ENCODE peak calls at places on chromosomes 2 and 18, in four cellular contexts. B is cardiac muscle cell, P is ascending aorta, T is lung. A is an unnamed sample.

GRCh38 chr18:13279181-13280065 is 60.9 kb downstream of the LDLRAD4 start:
- DNase-seq in B (no peak), T (no peak), P (no peak), A (no peak)

GRCh38 chr18:47120428-47120827 is 29.9 kb downstream of the HDHD2 start:
- DNase-seq in P (no peak), B (no peak), T (no peak), A (no peak)

GRCh38 chr2:170486730-170487129 is 228.4 kb upstream of the SP5 start:
- DNase-seq in T (no peak), B (no peak), P (no peak), A (no peak)

GRCh38 chr2:232876978-232877441 is 6.9 kb downstream of the SNORC start:
- DNase-seq in B (no peak), T (no peak), P (no peak), A (no peak)

GRCh38 chr2:98498703-98499445 is 54.2 kb downstream of the INPP4A start:
- DNase-seq in T (no peak), B (no peak), P (no peak), A (no peak)

GRCh38 chr2:46574457-46575354 is 95.3 kb downstream of the TMEM247 start:
- DNase-seq in T (no peak), B (no peak), P (no peak), A (no peak)

GRCh38 chr2:109201465-109202420 is 72.7 kb downstream of the SH3RF3 start:
- DNase-seq in P (no peak), B (no peak), T (no peak), A (no peak)

GRCh38 chr18:37689841-37690240 is 124.2 kb upstream of the CELF4 start:
- DNase-seq in T (no peak), P (no peak), B (no peak), A (no peak)

GRCh38 chr2:27705851-27706622 is 42.3 kb downstream of the SLC4A1AP start:
- DNase-seq in P (peak; percentile 84), T (peak; percentile 68), B (no peak), A (peak; percentile 90)

GRCh38 chr18:67665266-67665665 is 148.7 kb upstream of the DSEL start:
- DNase-seq in T (no peak), B (no peak), P (no peak), A (no peak)

GRCh38 chr18:77822552-77823138 is 573.0 kb downstream of the GALR1 start:
- DNase-seq in P (no peak), B (no peak), T (no peak), A (no peak)

GRCh38 chr18:63292844-63293683 is 26.5 kb downstream of the BCL2 start:
- DNase-seq in P (no peak), B (no peak), T (no peak), A (no peak)

GRCh38 chr2:120283649-120284048 is 31.0 kb downstream of the RALB start:
- DNase-seq in T (no peak), B (peak; percentile 11), P (no peak), A (no peak)

GRCh38 chr2:15760232-15760890 is 168.7 kb downstream of the DDX1 start:
- DNase-seq in P (no peak), B (no peak), T (no peak), A (no peak)

GRCh38 chr18:9814431-9814830 is 71.3 kb upstream of the TXNDC2 start:
- DNase-seq in T (no peak), B (no peak), P (no peak), A (no peak)

GRCh38 chr2:170696948-170697347 is 18.2 kb upstream of the SP5 start:
- DNase-seq in T (no peak), B (no peak), P (no peak), A (no peak)

GRCh38 chr18:74249181-74249968 is 42.4 kb downstream of the CYB5A start:
- DNase-seq in B (no peak), T (no peak), P (no peak), A (no peak)

GRCh38 chr2:83900859-83901258 is 558.2 kb downstream of the SUCLG1 start:
- DNase-seq in B (no peak), T (no peak), P (no peak), A (no peak)

GRCh38 chr2:47028846-47029560 is 113.4 kb upstream of the MCFD2 start:
- DNase-seq in P (no peak), B (no peak), T (no peak), A (no peak)

GRCh38 chr2:235956281-235956970 is 211.8 kb downstream of the GBX2 start:
- DNase-seq in T (no peak), P (no peak), B (no peak), A (no peak)

GRCh38 chr18:9735238-9735637 is 27.1 kb downstream of the RAB31 start:
- DNase-seq in T (no peak), P (no peak), B (no peak), A (no peak)

GRCh38 chr2:108565778-108566375 is 31.6 kb downstream of the LIMS1 start:
- DNase-seq in B (no peak), T (no peak), P (no peak), A (no peak)

GRCh38 chr2:217293046-217293445 is 433.2 kb upstream of the TNP1 start:
- DNase-seq in T (no peak), B (no peak), P (no peak), A (no peak)

GRCh38 chr2:217291259-217291658 is 431.4 kb upstream of the TNP1 start:
- DNase-seq in P (no peak), B (peak; percentile 63), T (no peak), A (no peak)

GRCh38 chr2:217294818-217295217 is 435.0 kb upstream of the TNP1 start:
- DNase-seq in T (no peak), P (no peak), B (no peak), A (no peak)

GRCh38 chr2:217294211-217294610 is 434.3 kb upstream of the TNP1 start:
- DNase-seq in B (no peak), T (no peak), P (no peak), A (no peak)

GRCh38 chr2:217293607-217294006 is 433.7 kb upstream of the TNP1 start:
- DNase-seq in T (no peak), B (no peak), P (no peak), A (no peak)
- H3K27ac ChIP-seq in T (no peak overlapping the region), B (no peak overlapping the region), P (no peak overlapping the region), A (no peak overlapping the region)

DNA sequence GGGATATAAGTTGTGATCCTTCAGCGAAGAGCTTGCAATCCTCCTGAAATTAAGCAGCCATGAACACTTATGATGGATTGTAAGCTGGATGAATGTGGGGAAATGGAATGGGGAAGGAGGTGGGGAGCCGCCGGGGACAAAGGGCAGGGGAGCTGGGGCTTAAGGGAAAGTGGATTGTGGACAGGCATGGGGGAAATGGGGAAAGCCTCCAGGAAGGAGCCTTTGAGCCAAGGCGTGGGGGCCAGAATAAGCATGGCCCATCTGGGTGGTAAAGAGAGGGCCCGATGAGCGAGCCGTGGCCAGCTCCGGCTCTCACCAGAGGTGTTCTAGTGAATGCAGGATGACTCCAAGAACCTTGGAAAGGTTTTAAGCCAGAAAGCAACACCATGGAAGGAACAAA is 124.0 kb downstream of the SMAD7 start:
- DNase-seq in B (no peak), P (no peak), T (no peak), A (no peak)
- H3K27ac ChIP-seq in B (peak overlapping the region; percentile 96), P (peak overlapping the region; percentile 85), T (no peak overlapping the region), A (peak overlapping the region; percentile 54)

DNA sequence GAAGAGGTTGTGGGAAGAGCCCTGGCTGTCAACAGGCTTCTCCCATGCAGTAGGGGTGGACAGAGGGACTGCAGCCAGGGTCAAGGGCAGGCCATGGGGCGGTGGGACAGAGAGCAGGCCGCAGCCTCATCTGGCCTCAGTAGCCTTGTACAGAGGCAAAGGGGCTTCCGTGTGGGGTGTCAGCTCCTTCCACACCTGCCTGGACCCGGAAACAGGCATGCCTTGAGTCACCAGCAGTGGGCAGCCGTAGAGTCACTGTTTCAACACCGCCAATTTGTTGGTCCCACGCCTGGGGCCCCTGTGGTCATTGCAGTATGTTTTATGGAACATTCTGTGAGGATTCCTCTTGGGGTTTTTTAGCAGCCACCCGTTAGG is 173.0 kb downstream of the SMAD7 start:
- DNase-seq in P (no peak), B (no peak), T (no peak), A (no peak)
- H3K27ac ChIP-seq in P (peak overlapping the region; percentile 95), B (peak overlapping the region; percentile 51), T (no peak overlapping the region), A (no peak overlapping the region)

GRCh38 chr2:37894047-37894446 is 31.0 kb upstream of the RMDN2 start:
- DNase-seq in B (peak; percentile 27), T (no peak), P (no peak), A (no peak)
- H3K27ac ChIP-seq in B (no peak overlapping the region), T (no peak overlapping the region), P (no peak overlapping the region), A (no peak overlapping the region)

GRCh38 chr2:49255325-49256023 is 101.2 kb upstream of the FSHR start:
- DNase-seq in B (peak; percentile 8), T (no peak), P (no peak), A (peak; percentile 33)
- H3K27ac ChIP-seq in B (no peak overlapping the region), T (no peak overlapping the region), P (no peak overlapping the region), A (peak overlapping the region; percentile 13)

GRCh38 chr2:217650229-217650628 is 352.6 kb downstream of the TNS1 start:
- DNase-seq in T (no peak), B (no peak), P (no peak), A (no peak)
- H3K27ac ChIP-seq in T (no peak overlapping the region), B (no peak overlapping the region), P (peak overlapping the region; percentile 94), A (peak overlapping the region; percentile 3)

GRCh38 chr2:36569267-36569860 is 28.6 kb downstream of the FEZ2 start:
- DNase-seq in P (no peak), T (no peak), B (no peak), A (no peak)

GRCh38 chr2:36570416-36570815 is 27.6 kb downstream of the FEZ2 start:
- DNase-seq in P (no peak), B (no peak), T (no peak), A (no peak)

GRCh38 chr2:36566887-36567286 is 31.1 kb downstream of the FEZ2 start:
- DNase-seq in B (no peak), P (no peak), T (no peak), A (no peak)

GRCh38 chr2:36567711-36568408 is 30.1 kb downstream of the FEZ2 start:
- DNase-seq in B (peak; percentile 39), T (no peak), P (no peak), A (no peak)

GRCh38 chr2:36568533-36569246 is 29.3 kb downstream of the FEZ2 start:
- DNase-seq in P (no peak), B (no peak), T (no peak), A (no peak)
- H3K27ac ChIP-seq in P (peak overlapping the region; percentile 24), B (no peak overlapping the region), T (no peak overlapping the region), A (no peak overlapping the region)

GRCh38 chr2:197851451-197851850 is 47.1 kb downstream of the PLCL1 start:
- DNase-seq in B (no peak), T (no peak), P (no peak), A (no peak)
- H3K27ac ChIP-seq in B (no peak overlapping the region), T (no peak overlapping the region), P (no peak overlapping the region), A (no peak overlapping the region)

GRCh38 chr2:74269667-74270066 is 71.3 kb downstream of the MTHFD2 start:
- DNase-seq in B (no peak), P (no peak), T (no peak), A (no peak)
- H3K27ac ChIP-seq in B (no peak overlapping the region), P (no peak overlapping the region), T (no peak overlapping the region), A (no peak overlapping the region)

GRCh38 chr2:218310853-218311542 is 18.7 kb upstream of the TMBIM1 start:
- DNase-seq in P (no peak), T (no peak), B (no peak), A (no peak)
- H3K27ac ChIP-seq in P (no peak overlapping the region), T (no peak overlapping the region), B (peak overlapping the region; percentile 99), A (peak overlapping the region; percentile 78)